ENCODE peak calls at places on chromosomes 13 and 19, in five cellular contexts. F, J, T, W and Y are unnamed samples.

GRCh38 chr13:99974296-99974938 is 2.9 kb upstream of the ZIC5 start:
- DNase-seq in F (no peak), J (no peak), T (no peak), W (no peak), Y (no peak)

GRCh38 chr13:27712421-27712820 is 79.9 kb upstream of the GSX1 start:
- DNase-seq in F (no peak), J (peak), T (peak), W (peak), Y (no peak)

GRCh38 chr19:40247735-40248262 is 21.3 kb upstream of the CCNP start:
- DNase-seq in F (no peak), J (no peak), T (no peak), W (no peak), Y (no peak)

GRCh38 chr13:77507931-77508776 is 27.4 kb upstream of the SCEL start:
- DNase-seq in F (no peak), J (no peak), T (peak), W (no peak), Y (no peak)

GRCh38 chr13:110250258-110250891 is 56.6 kb downstream of the COL4A1 start:
- DNase-seq in F (no peak), J (peak), T (no peak), W (peak), Y (no peak)

GRCh38 chr13:24215732-24216131 is 55.2 kb downstream of the SPATA13 start:
- DNase-seq in F (no peak), J (peak), T (no peak), W (peak), Y (no peak)

GRCh38 chr19:11674067-11674492 is 64.7 kb downstream of the ZNF823 start:
- DNase-seq in F (no peak), J (no peak), T (no peak), W (no peak), Y (peak)

GRCh38 chr13:67224148-67224846 is 5.8 kb downstream of the PCDH9 start:
- DNase-seq in F (no peak), J (peak), T (peak), W (peak), Y (peak)

DNA sequence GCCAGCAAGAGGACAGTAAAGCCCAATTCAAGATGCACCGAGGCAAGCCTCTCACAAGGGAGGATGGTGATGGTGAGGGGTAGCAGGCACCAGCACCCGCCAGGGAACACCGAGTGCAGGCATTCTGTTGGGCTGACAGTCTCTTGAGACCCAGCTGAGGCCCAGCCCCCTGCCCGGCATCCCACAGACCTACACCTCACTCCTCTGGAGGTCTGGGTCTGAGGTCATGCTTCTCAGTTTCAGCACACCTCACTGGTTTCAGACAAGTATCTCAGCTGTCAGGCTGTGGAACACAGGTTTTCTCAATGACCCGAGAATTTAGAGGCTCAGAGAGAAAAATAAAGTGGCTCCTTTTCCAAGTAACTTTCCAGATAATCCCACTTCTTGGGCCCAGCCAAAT is 27.7 kb upstream of the EPHX3 start:
- DNase-seq in F (no peak), J (no peak), T (no peak), W (no peak), Y (no peak)
- TF ChIP-seq CTCF in F (no peak), J (no peak), T (no peak), W (no peak), Y (no peak)

GRCh38 chr19:10550336-10550735 is 6.6 kb downstream of the ATG4D start:
- DNase-seq in F (no peak), J (no peak), T (no peak), W (no peak), Y (no peak)
- TF ChIP-seq CTCF in F (no peak), J (no peak), T (no peak), W (no peak), Y (no peak)

GRCh38 chr19:29668746-29669609 is 3.7 kb downstream of the PLEKHF1 start:
- DNase-seq in F (no peak), J (no peak), T (no peak), W (no peak), Y (no peak)
- TF ChIP-seq CTCF in F (no peak), J (peak), T (peak), W (no peak), Y (no peak)

DNA sequence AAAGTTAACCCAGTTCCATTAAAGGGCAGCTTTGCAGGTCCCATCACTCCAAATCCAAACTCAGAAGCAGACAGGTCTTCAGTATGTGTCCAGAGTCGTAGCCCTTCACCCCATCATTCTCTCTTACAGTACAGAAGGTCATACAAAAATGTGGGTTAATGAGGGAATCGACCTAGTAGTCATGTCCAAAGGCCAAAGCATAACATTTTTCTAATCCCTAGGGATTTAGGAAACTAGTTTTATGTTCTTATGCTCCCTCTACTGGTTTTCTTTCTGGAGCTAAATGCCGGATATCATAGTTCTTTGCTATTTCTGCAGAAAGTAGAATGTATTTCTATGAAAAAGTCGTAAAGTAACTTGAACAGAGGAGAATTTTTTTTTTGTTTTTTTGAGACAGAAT is 72.2 kb downstream of the DHRS12 start:
- DNase-seq in F (no peak), J (no peak), T (no peak), W (no peak), Y (no peak)
- TF ChIP-seq CTCF in F (peak), J (peak), T (peak), W (no peak), Y (no peak)

GRCh38 chr19:2270157-2270571 is 11.8 kb downstream of the PEAK3 start:
- DNase-seq in F (no peak), J (peak), T (peak), W (peak), Y (no peak)

GRCh38 chr19:2268861-2269243 is 12.6 kb upstream of the JSRP1 start:
- DNase-seq in F (no peak), J (no peak), T (no peak), W (no peak), Y (no peak)

GRCh38 chr19:2268480-2268830 is 12.2 kb upstream of the JSRP1 start:
- DNase-seq in F (no peak), J (no peak), T (no peak), W (no peak), Y (no peak)

GRCh38 chr19:2270572-2271515 is 11.1 kb downstream of the PEAK3 start:
- DNase-seq in F (peak), J (peak), T (peak), W (peak), Y (peak)

GRCh38 chr19:2269244-2270156 is 12.5 kb downstream of the PEAK3 start:
- DNase-seq in F (peak), J (peak), T (peak), W (peak), Y (peak)
- TF ChIP-seq CTCF in F (peak), J (peak), T (peak), W (no peak), Y (no peak)

DNA sequence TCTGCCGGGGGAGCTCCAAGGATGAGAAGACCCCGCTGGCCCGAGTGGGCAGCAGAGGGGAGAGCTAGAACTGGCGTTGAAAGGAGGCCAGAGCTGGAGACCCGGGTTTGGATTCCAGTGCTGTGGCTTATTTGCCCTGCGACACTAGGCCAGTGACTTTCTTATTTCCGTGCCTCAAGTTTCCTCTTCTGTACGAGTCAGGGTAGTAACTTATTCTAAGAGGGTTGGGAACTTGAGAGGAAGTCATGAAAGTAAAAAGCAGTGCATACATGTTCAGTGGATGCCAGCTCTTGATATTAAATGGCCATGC is 670 bp downstream of the FAM32A start:
- DNase-seq in F (no peak), J (no peak), T (peak), W (no peak), Y (no peak)
- TF ChIP-seq CTCF in F (no peak), J (peak), T (no peak), W (no peak), Y (peak)

GRCh38 chr13:73849292-73849691 is 284.9 kb downstream of the KLF12 start:
- DNase-seq in F (no peak), J (no peak), T (peak), W (no peak), Y (no peak)
- TF ChIP-seq CTCF in F (no peak), J (peak), T (peak), W (no peak), Y (peak)

DNA sequence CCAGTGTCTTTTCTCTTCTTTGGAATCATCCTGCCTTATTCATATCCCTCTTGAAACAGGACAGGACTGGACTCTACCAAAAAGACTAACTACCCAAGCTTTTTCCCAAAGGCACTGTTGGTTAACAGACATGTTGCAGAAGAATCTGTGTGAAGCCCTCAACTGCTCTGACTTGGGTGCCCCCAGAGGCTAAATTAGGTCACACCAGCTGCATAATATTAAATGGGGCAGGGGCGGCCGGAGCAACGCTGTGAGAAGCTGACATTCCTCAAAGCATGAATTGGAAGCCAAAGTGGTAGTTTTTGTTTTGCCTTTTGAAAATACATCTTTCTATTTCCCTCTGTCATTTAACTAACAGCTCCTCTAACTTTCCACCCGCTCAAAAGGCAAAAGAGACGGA is 185.9 kb downstream of the LHFPL6 start:
- DNase-seq in F (no peak), J (no peak), T (peak), W (no peak), Y (peak)
- TF ChIP-seq CTCF in F (no peak), J (peak), T (no peak), W (no peak), Y (peak)